ENCODE peak calls at places on chromosome 18, in six cellular contexts. S is HFFc6, L is hepatocyte, C is foreskin keratinocyte, A is IMR-90, P is K562. D is an unnamed sample.

GRCh38 chr18:54769526-54770464 is 58.5 kb upstream of the RAB27B start:
- DNase-seq in L (no peak), S (no peak), C (no peak), P (no peak), A (peak), D (no peak)

GRCh38 chr18:59950215-59950944 is 50.6 kb downstream of the PMAIP1 start:
- DNase-seq in S (no peak), L (no peak), A (peak), P (no peak), C (no peak), D (peak)

GRCh38 chr18:41073372-41073954 is 881.6 kb upstream of the PIK3C3 start:
- DNase-seq in L (no peak), A (peak), S (peak), P (no peak), C (peak), D (no peak)

GRCh38 chr18:29962579-29962978 is 1080.0 kb downstream of the DSC3 start:
- DNase-seq in L (peak), A (no peak), P (no peak), C (peak), S (no peak), D (no peak)

GRCh38 chr18:22412502-22412901 is 5.2 kb downstream of the CTAGE1 start:
- DNase-seq in A (peak), L (no peak), C (peak), S (no peak), P (no peak), D (no peak)

GRCh38 chr18:54327818-54328217 is 29.8 kb downstream of the STARD6 start:
- DNase-seq in P (no peak), L (no peak), S (no peak), C (no peak), A (no peak), D (no peak)

GRCh38 chr18:69044215-69044614 is 246.3 kb downstream of the CCDC102B start:
- DNase-seq in C (no peak), S (no peak), L (no peak), A (no peak), P (no peak), D (no peak)

GRCh38 chr18:42937434-42937833 is 178.1 kb downstream of the RIT2 start:
- DNase-seq in P (no peak), C (no peak), A (no peak), L (no peak), S (no peak), D (no peak)

GRCh38 chr18:2997846-2998599 is 14.9 kb downstream of the LPIN2 start:
- DNase-seq in P (no peak), S (no peak), C (no peak), L (no peak), A (no peak), D (no peak)

GRCh38 chr18:22257022-22257543 is 87.7 kb downstream of the GATA6 start:
- DNase-seq in S (no peak), A (no peak), L (no peak), C (no peak), P (no peak), D (no peak)

GRCh38 chr18:79900610-79901570 is 50.6 kb downstream of the SLC66A2 start:
- DNase-seq in C (no peak), A (no peak), P (no peak), S (no peak), L (no peak), D (no peak)

GRCh38 chr18:74654637-74655036 is 57.0 kb downstream of the ZNF407 start:
- DNase-seq in P (no peak), L (no peak), A (peak), S (peak), C (no peak), D (no peak)

GRCh38 chr18:22349317-22349898 is 68.3 kb downstream of the CTAGE1 start:
- DNase-seq in C (no peak), P (no peak), L (peak), S (no peak), A (no peak), D (no peak)

GRCh38 chr18:80169607-80170006 is 60.5 kb downstream of the ADNP2 start:
- DNase-seq in P (no peak), C (no peak), S (no peak), A (peak), L (no peak), D (no peak)

GRCh38 chr18:5841518-5841917 is 53.8 kb downstream of the TMEM200C start:
- DNase-seq in L (no peak), P (no peak), A (no peak), C (no peak), S (no peak), D (no peak)

GRCh38 chr18:37567061-37567993 is 1.7 kb upstream of the CELF4 start:
- DNase-seq in P (no peak), C (no peak), L (no peak), S (no peak), A (no peak), D (no peak)

GRCh38 chr18:25896178-25896780 is 194.1 kb downstream of the SS18 start:
- DNase-seq in P (peak), L (peak), C (no peak), S (peak), A (peak), D (peak)

GRCh38 chr18:45974088-45974536 is 7.0 kb upstream of the EPG5 start:
- DNase-seq in L (peak), P (peak), S (peak), A (peak), C (no peak), D (peak)

GRCh38 chr18:63192171-63192884 is 127.2 kb downstream of the BCL2 start:
- DNase-seq in S (no peak), C (no peak), L (no peak), P (no peak), A (no peak), D (no peak)

GRCh38 chr18:35756506-35757117 is 175.1 kb downstream of the GALNT1 start:
- DNase-seq in C (no peak), P (peak), L (peak), A (peak), S (peak), D (peak)

GRCh38 chr18:27007880-27008279 is 142.4 kb upstream of the AQP4 start:
- DNase-seq in P (no peak), A (no peak), C (no peak), S (no peak), L (no peak), D (no peak)

GRCh38 chr18:2554671-2555070 is 16.6 kb downstream of the METTL4 start:
- DNase-seq in L (no peak), A (no peak), S (no peak), P (no peak), C (no peak), D (no peak)

GRCh38 chr18:65983750-65984149 is 232.9 kb downstream of the CDH7 start:
- DNase-seq in S (no peak), C (no peak), P (no peak), A (no peak), L (no peak), D (no peak)

GRCh38 chr18:8810157-8810556 is 104.8 kb downstream of the MTCL1 start:
- DNase-seq in S (no peak), P (no peak), A (no peak), C (no peak), L (no peak), D (no peak)

GRCh38 chr18:5628512-5629255 is 84.9 kb upstream of the EPB41L3 start:
- DNase-seq in L (peak), P (no peak), S (no peak), A (peak), C (peak), D (peak)

GRCh38 chr18:31303771-31304170 is 14.2 kb upstream of the DSG1 start:
- DNase-seq in L (no peak), S (no peak), A (peak), P (no peak), C (peak), D (no peak)

GRCh38 chr18:66695281-66695680 is 91.4 kb upstream of the CDH19 start:
- DNase-seq in S (no peak), L (no peak), A (no peak), C (no peak), P (no peak), D (no peak)

GRCh38 chr18:30183766-30184165 is 858.8 kb downstream of the DSC3 start:
- DNase-seq in L (no peak), C (no peak), P (no peak), A (no peak), S (no peak), D (no peak)

GRCh38 chr18:4241218-4241617 is 213.9 kb downstream of the DLGAP1 start:
- DNase-seq in S (no peak), A (no peak), L (no peak), P (no peak), C (no peak), D (no peak)

GRCh38 chr18:22168360-22168921 is 948 bp upstream of the GATA6 start:
- DNase-seq in S (no peak), C (no peak), A (no peak), P (peak), L (peak), D (peak)

GRCh38 chr18:33495278-33495677 is 54.8 kb upstream of the CCDC178 start:
- DNase-seq in C (no peak), P (peak), S (no peak), A (peak), L (peak), D (no peak)

GRCh38 chr18:13973061-13973460 is 57.7 kb upstream of the MC2R start:
- DNase-seq in P (no peak), A (no peak), S (no peak), C (no peak), L (no peak), D (no peak)

GRCh38 chr18:1668284-1668683 is 763.6 kb downstream of the ADCYAP1 start:
- DNase-seq in S (no peak), L (no peak), A (no peak), P (no peak), C (no peak), D (no peak)

GRCh38 chr18:48540329-48541025 is 1.6 kb downstream of the CTIF start:
- DNase-seq in C (peak), L (peak), P (peak), S (peak), A (peak), D (peak)
- TF ChIP-seq CTCF in C (peak), L (peak), P (peak), S (peak), A (peak), D (no peak)

DNA sequence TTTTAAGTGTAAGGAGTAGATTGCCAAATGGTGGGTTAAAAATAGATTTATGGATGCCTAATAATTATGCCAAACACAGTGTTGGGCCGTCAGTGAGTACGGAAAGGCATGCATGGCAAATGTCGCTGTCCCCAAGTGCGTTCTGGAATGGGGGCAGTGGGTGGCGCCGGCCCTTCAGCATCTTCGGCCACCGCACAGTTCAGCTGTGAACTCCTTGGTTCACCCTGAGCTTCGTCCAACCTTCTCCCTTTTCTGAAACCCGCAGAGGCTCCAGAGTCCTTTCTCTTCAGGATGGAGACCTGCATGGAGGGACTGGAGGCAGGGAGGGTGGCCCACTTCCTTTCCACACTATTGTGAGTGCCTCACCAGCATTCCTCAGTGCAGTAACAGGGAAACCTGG is 74.8 kb upstream of the TXNDC2 start:
- DNase-seq in C (no peak), P (no peak), L (no peak), A (no peak), S (no peak), D (no peak)
- TF ChIP-seq CTCF in C (no peak), P (peak), L (no peak), A (no peak), S (no peak), D (no peak)

GRCh38 chr18:50819027-50819726 is 639 bp downstream of the MRO start:
- DNase-seq in C (no peak), L (peak), S (no peak), A (no peak), P (peak), D (no peak)
- TF ChIP-seq CTCF in C (peak), L (peak), S (no peak), A (no peak), P (no peak), D (no peak)

GRCh38 chr18:12478269-12479057 is 70.7 kb downstream of the PRELID3A start:
- DNase-seq in A (no peak), P (no peak), L (no peak), C (no peak), S (no peak), D (no peak)
- TF ChIP-seq CTCF in A (peak), P (peak), L (peak), C (peak), S (peak), D (no peak)

DNA sequence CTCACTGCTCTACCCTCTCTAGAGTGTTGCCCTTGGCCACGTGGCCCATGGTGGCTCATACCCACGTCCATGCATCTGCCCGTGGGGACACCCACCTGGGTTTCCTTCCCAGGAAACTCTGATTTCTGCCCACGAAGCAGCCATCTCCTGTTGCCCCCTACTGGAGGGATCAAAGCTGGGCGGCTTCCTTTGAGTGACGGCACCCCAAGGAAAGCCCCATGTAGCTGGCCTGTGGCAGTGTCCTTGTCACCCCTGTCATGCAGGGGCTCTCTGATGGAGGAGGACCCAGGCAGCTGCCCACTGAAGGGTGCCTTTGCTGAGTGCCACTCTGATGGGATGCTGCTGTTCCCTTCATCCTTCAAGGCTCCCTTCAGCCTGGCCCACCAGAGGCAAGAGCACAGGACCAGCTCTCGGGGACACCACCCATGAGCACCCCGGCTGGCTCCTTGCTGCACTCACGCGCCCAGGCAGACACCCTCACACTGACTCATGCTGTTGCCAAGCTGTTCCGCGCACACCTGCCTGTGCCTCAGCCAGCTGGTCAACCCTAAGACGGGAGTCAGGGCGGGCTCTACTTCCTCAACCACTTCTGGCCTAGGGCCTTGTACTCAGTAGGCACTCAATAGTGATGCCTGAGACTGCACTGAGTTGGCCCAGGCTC is 101.1 kb downstream of the CTIF start:
- DNase-seq in P (peak), L (no peak), A (no peak), S (no peak), C (no peak), D (peak)
- TF ChIP-seq CTCF in P (peak), L (no peak), A (peak), S (peak), C (peak), D (no peak)

DNA sequence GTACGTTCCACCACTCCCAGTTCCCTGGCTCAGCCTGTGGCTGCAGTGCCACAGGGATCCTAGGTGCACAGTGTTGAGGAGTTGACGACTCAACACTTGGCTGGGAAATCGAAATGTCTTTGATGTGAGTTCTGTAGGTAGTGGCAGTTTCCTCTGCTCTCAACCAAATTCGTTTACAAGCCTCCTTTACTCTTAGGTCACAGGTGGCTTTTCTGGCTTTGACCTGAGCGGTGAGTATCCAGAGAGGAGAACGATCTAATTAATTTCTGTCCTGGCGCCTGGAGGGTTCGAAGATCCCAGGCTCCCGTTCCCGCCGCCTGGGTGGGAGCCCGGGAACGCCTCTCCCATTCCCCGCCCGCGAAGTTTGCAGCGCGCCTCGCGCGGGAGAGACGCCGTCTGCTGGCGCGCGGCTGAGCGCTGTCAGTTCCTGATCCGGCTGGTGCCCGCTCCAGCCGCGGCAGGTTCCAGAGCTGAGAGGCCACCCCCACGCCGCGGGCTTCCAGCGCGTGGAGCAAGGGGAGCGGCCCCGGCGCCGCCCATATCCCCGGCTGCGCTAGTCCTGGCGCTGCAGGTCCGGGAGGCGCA is at the start of gene LAMA3:
- DNase-seq in C (no peak), L (peak), P (no peak), S (peak), A (peak), D (peak)
- TF ChIP-seq CTCF in C (peak), L (peak), P (no peak), S (no peak), A (no peak), D (no peak)

DNA sequence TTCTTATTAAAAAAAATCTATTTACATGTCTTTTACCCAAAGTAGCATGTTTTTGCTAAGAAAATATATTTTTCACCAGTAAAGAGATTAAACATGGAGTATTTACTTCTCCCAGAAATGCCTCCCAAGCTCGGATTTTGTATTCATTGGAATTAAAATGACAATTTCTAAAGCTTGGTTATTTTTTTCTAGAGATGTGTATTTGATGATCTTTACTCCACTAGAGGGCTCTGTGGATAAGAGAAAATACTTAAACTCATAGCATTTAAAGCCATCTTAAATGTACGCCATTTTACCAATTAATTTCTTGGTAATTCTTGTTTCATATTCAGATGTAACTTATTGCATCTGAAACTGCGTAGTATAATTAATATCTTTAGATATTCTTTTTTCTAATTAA is 461.4 kb downstream of the GALR1 start:
- DNase-seq in A (no peak), L (no peak), P (no peak), S (no peak), C (no peak), D (no peak)
- TF ChIP-seq CTCF in A (peak), L (peak), P (peak), S (peak), C (peak), D (peak)

GRCh38 chr18:77054288-77054605 is 78.3 kb downstream of the MBP start:
- DNase-seq in L (no peak), S (no peak), C (no peak), P (no peak), A (no peak), D (peak)

GRCh38 chr18:77055429-77056310 is 76.9 kb downstream of the MBP start:
- DNase-seq in C (no peak), A (peak), S (no peak), P (no peak), L (no peak), D (peak)

GRCh38 chr18:77053616-77054287 is 78.8 kb downstream of the MBP start:
- DNase-seq in A (no peak), P (no peak), L (no peak), S (no peak), C (no peak), D (no peak)

GRCh38 chr18:77056399-77057015 is 76.1 kb downstream of the MBP start:
- DNase-seq in S (no peak), C (no peak), A (no peak), P (no peak), L (peak), D (no peak)

GRCh38 chr18:77054606-77055428 is 77.8 kb downstream of the MBP start:
- DNase-seq in S (peak), L (peak), C (no peak), A (peak), P (peak), D (peak)
- TF ChIP-seq CTCF in S (peak), L (peak), C (no peak), A (peak), P (peak), D (peak)

GRCh38 chr18:56358608-56359007 is 279.8 kb downstream of the TXNL1 start:
- DNase-seq in C (no peak), P (no peak), S (no peak), A (no peak), L (no peak), D (no peak)
- TF ChIP-seq CTCF in C (peak), P (no peak), S (peak), A (no peak), L (no peak), D (no peak)